ENCODE peak calls at places on chromosomes 6 and 20, in four cellular contexts. R is K562, D is GM12878, I is GM12891. Z is an unnamed sample.
A peak's percentile ranks its signal among the peaks of the same experiment; 100 is the strongest.

GRCh38 chr20:53901064-53901463 is 169.3 kb downstream of the BCAS1 start:
- DNase-seq in I (no peak), D (no peak), R (no peak), Z (no peak)

GRCh38 chr6:158536891-158537798 is 22.7 kb upstream of the TMEM181 start:
- DNase-seq in I (no peak), D (no peak), R (peak; percentile 66), Z (no peak)

GRCh38 chr20:37294262-37294981 is 5.0 kb downstream of the MANBAL start:
- DNase-seq in I (no peak), R (no peak), D (no peak), Z (no peak)

GRCh38 chr20:51492167-51493092 is 50.1 kb downstream of the NFATC2 start:
- DNase-seq in I (no peak), R (peak; percentile 93), D (no peak), Z (no peak)

GRCh38 chr6:83431545-83432165 is 804 bp upstream of the ME1 start:
- DNase-seq in I (no peak), R (peak; percentile 50), D (no peak), Z (no peak)

GRCh38 chr6:47362857-47363461 is 53.3 kb upstream of the TNFRSF21 start:
- DNase-seq in D (no peak), I (no peak), R (peak; percentile 22), Z (no peak)

GRCh38 chr6:169428532-169428931 is 174.9 kb upstream of the THBS2 start:
- DNase-seq in D (no peak), I (no peak), R (no peak), Z (no peak)

GRCh38 chr6:121794630-121795029 is 359.2 kb downstream of the GJA1 start:
- DNase-seq in D (no peak), I (no peak), R (no peak), Z (no peak)

GRCh38 chr20:31811796-31812728 is 7.1 kb upstream of the MYLK2 start:
- DNase-seq in D (no peak), I (no peak), R (peak; percentile 58), Z (no peak)

GRCh38 chr6:169489642-169490408 is 212.0 kb downstream of the WDR27 start:
- DNase-seq in D (no peak), R (peak; percentile 14), I (no peak), Z (no peak)

GRCh38 chr6:169253745-169254238 is at the start of gene THBS2:
- DNase-seq in R (no peak), D (no peak), I (no peak), Z (no peak)

GRCh38 chr6:134466751-134467525 is 149.0 kb upstream of the SGK1 start:
- DNase-seq in R (no peak), D (no peak), I (no peak), Z (no peak)

GRCh38 chr6:47188588-47189021 is 121.1 kb downstream of the TNFRSF21 start:
- DNase-seq in R (no peak), I (no peak), D (no peak), Z (no peak)

GRCh38 chr20:11716239-11716944 is 201.3 kb upstream of the BTBD3 start:
- DNase-seq in R (peak; percentile 1), I (no peak), D (no peak), Z (no peak)

GRCh38 chr6:135722679-135723078 is 128.8 kb upstream of the PDE7B start:
- DNase-seq in I (no peak), R (no peak), D (no peak), Z (no peak)

GRCh38 chr20:36887779-36888133 is 11.8 kb downstream of the TLDC2 start:
- DNase-seq in R (no peak), I (no peak), D (no peak), Z (no peak)

GRCh38 chr20:37915800-37916570 is 13.1 kb downstream of the VSTM2L start:
- DNase-seq in D (no peak), I (no peak), R (no peak), Z (no peak)

GRCh38 chr6:5300206-5300764 is 39.0 kb downstream of the FARS2 start:
- DNase-seq in D (no peak), R (peak; percentile 29), I (no peak), Z (no peak)

GRCh38 chr20:64099880-64100565 is 7.3 kb downstream of the NPBWR2 start:
- DNase-seq in D (no peak), I (no peak), R (no peak), Z (no peak)

GRCh38 chr20:39659010-39659409 is 696.9 kb downstream of the DHX35 start:
- DNase-seq in R (no peak), I (no peak), D (no peak), Z (no peak)

GRCh38 chr6:169665289-169665688 is 36.5 kb downstream of the WDR27 start:
- DNase-seq in I (no peak), D (no peak), R (no peak), Z (no peak)

GRCh38 chr6:27505209-27506027 is 32.5 kb upstream of the ZNF184 start:
- DNase-seq in R (peak; percentile 92), I (no peak), D (peak; percentile 63), Z (no peak)
- TF ChIP-seq SPI1 in R (no peak), I (no peak), D (no peak), Z (no peak)

GRCh38 chr6:18835976-18836375 is 448.8 kb downstream of the RNF144B start:
- DNase-seq in I (no peak), R (no peak), D (no peak), Z (no peak)
- TF ChIP-seq SPI1 in I (no peak), R (no peak), D (no peak), Z (no peak)

GRCh38 chr6:14055541-14055940 is 62.0 kb upstream of the CD83 start:
- DNase-seq in I (no peak), D (no peak), R (no peak), Z (no peak)
- TF ChIP-seq SPI1 in I (no peak), D (no peak), R (no peak), Z (no peak)

GRCh38 chr20:48846516-48847492 is 19.0 kb upstream of the PREX1 start:
- DNase-seq in R (peak; percentile 46), D (peak; percentile 93), I (peak; percentile 57), Z (no peak)

GRCh38 chr20:48850257-48850656 is 22.5 kb upstream of the PREX1 start:
- DNase-seq in R (no peak), D (no peak), I (no peak), Z (no peak)

GRCh38 chr20:48845721-48846306 is 18.0 kb upstream of the PREX1 start:
- DNase-seq in R (no peak), D (no peak), I (no peak), Z (no peak)

GRCh38 chr20:48849779-48850178 is 22.0 kb upstream of the PREX1 start:
- DNase-seq in I (no peak), R (no peak), D (no peak), Z (no peak)

DNA sequence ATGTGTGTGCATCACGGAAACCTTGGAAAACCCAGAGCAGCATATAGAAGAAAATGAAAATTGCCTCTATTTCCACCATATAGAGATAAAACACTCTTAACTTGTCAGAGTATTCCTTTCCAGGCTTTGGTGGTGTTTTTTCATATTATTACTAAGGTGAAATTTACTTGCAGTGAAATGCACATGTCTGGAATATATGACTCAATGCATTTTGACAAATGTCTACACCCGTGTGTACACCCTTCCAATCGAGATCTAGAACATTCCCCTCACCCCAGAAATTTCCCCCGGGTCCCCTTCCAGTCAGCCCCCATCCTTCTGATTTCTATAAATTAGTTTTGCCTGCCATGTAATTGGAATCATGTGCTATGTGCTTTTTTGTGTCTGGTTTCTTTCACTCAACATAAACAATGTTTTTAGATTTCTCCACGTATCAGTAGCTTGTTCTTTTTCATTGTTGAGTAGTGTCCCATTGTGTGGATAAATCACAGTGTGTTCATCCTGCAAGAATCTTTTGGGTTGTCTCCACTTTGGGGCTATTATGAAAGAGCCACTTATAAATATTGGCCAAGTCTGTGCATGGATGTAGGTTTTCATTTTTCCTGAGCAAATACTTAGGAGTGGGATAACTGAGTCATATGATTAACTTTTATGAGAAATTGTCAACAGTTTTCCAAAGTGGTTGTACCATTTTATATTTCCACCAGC is 19.9 kb upstream of the PREX1 start:
- DNase-seq in I (no peak), D (no peak), R (no peak), Z (no peak)
- TF ChIP-seq SPI1 in I (no peak), D (no peak), R (no peak), Z (no peak)

GRCh38 chr6:14787677-14788076 is 458.2 kb upstream of the JARID2 start:
- DNase-seq in I (no peak), D (no peak), R (no peak), Z (no peak)
- TF ChIP-seq SPI1 in I (no peak), D (no peak), R (no peak), Z (no peak)

DNA sequence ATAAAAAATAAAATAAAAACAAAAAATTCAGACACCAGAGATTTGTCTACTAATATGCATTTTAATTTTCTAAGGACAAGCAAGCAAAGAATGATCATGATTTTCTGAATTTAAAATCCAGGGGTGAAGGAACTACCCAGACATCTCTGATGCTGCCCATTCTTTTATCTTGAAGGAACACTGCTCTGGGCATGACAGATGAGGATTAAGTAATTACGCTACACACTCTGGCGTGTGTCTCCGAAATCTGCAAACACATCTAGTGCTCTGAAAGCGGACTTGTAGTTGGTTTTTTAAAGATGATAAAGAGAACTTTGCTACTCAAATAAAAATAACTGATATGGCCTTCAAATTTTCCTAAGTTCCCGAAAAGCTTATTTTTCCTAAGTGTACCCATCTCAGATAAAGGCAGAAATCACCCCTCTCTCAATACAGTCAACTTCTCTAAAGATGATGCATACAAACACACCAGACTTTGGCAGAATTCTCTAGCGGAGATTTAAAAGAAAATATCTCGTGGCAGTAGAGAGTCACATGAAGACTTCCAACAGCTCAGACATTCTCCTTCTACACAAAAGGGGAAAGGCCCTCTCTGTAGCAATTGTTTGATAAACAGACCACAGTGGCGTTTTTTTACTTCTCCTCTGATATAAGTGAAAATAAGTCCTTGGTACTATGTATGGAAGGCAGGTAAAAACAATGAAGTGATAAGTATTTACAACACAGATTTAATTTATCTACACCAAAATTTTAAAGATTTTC is 133.8 kb downstream of the BACH2 start:
- DNase-seq in D (no peak), R (no peak), I (no peak), Z (no peak)
- TF ChIP-seq SPI1 in D (no peak), R (no peak), I (no peak), Z (no peak)

DNA sequence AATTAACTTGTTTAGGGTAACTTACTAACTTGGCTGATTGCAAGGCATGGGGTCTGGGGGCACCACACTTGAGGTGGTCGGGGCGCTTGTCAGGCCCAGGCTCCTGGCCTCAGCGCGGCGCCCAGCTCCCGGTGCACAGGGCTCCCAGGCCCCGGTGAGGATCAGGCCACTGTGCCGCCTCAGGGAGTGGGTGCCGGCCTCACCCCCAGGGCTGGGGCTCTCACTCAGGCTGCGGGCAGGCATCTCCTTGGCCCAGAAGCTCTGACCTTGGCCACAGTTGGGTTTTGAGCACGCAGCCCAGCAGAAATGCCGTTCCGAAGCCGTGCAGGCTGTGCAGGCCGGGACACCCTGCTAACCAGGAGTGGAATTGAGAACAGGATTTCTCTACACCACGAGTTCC is 37.8 kb upstream of the BHLHE23 start:
- DNase-seq in I (no peak), D (no peak), R (no peak), Z (no peak)
- TF ChIP-seq SPI1 in I (no peak), D (no peak), R (no peak), Z (no peak)

Z was measured in HL-60.